ENCODE peak calls at places on chromosomes 2 and 18, in seven cellular contexts. One of them, this sample, is unnamed.
A peak's percentile ranks its signal among the peaks of the same experiment; 100 is the strongest.

GRCh38 chr2:195410272-195410671 is 246.8 kb upstream of the SLC39A10 start:
- DNase-seq in uterus: no peak
- DNase-seq in breast epithelium: no peak
- DNase-seq in Karpas-422: no peak
- DNase-seq in tibial nerve: no peak
- DNase-seq in kidney: no peak
- DNase-seq in endodermal cell: no peak
- DNase-seq in this sample: no peak

GRCh38 chr2:174668075-174668474 is 70.5 kb upstream of the WIPF1 start:
- DNase-seq in uterus: no peak
- DNase-seq in breast epithelium: no peak
- DNase-seq in Karpas-422: no peak
- DNase-seq in tibial nerve: no peak
- DNase-seq in kidney: no peak
- DNase-seq in endodermal cell: no peak
- DNase-seq in this sample: no peak

GRCh38 chr2:231709636-231709980 is 1.3 kb downstream of the PTMA start:
- DNase-seq in uterus: peak; percentile 59
- DNase-seq in breast epithelium: no peak
- DNase-seq in Karpas-422: peak; percentile 81
- DNase-seq in tibial nerve: no peak
- DNase-seq in kidney: peak; percentile 92
- DNase-seq in endodermal cell: no peak
- DNase-seq in this sample: peak; percentile 36

GRCh38 chr2:3628800-3629199 is 29.2 kb upstream of the ALLC start:
- DNase-seq in uterus: no peak
- DNase-seq in breast epithelium: peak; percentile 41
- DNase-seq in Karpas-422: peak; percentile 50
- DNase-seq in tibial nerve: no peak
- DNase-seq in kidney: peak; percentile 64
- DNase-seq in endodermal cell: peak; percentile 91
- DNase-seq in this sample: peak; percentile 10

GRCh38 chr18:13471971-13472628 is 253.5 kb downstream of the LDLRAD4 start:
- DNase-seq in uterus: no peak
- DNase-seq in breast epithelium: no peak
- DNase-seq in Karpas-422: no peak
- DNase-seq in tibial nerve: no peak
- DNase-seq in kidney: no peak
- DNase-seq in endodermal cell: no peak
- DNase-seq in this sample: no peak

GRCh38 chr2:85257359-85258193 is 70.2 kb downstream of the TGOLN2 start:
- DNase-seq in uterus: no peak
- DNase-seq in breast epithelium: no peak
- DNase-seq in Karpas-422: no peak
- DNase-seq in tibial nerve: no peak
- DNase-seq in kidney: no peak
- DNase-seq in endodermal cell: no peak
- DNase-seq in this sample: no peak

GRCh38 chr2:26457695-26458364 is 20.1 kb downstream of the OTOF start:
- DNase-seq in uterus: peak; percentile 8
- DNase-seq in breast epithelium: peak; percentile 43
- DNase-seq in Karpas-422: no peak
- DNase-seq in tibial nerve: no peak
- DNase-seq in kidney: no peak
- DNase-seq in endodermal cell: peak; percentile 52
- DNase-seq in this sample: no peak

GRCh38 chr2:20093263-20094141 is 42.1 kb upstream of the LAPTM4A start:
- DNase-seq in uterus: peak; percentile 63
- DNase-seq in breast epithelium: no peak
- DNase-seq in Karpas-422: peak; percentile 71
- DNase-seq in tibial nerve: peak; percentile 77
- DNase-seq in kidney: no peak
- DNase-seq in endodermal cell: peak; percentile 91
- DNase-seq in this sample: peak; percentile 59

GRCh38 chr2:166614027-166614426 is 120.0 kb upstream of the SCN7A start:
- DNase-seq in uterus: no peak
- DNase-seq in breast epithelium: no peak
- DNase-seq in Karpas-422: no peak
- DNase-seq in tibial nerve: no peak
- DNase-seq in kidney: no peak
- DNase-seq in endodermal cell: no peak
- DNase-seq in this sample: no peak

GRCh38 chr2:181784556-181784955 is 104.2 kb upstream of the NEUROD1 start:
- DNase-seq in uterus: no peak
- DNase-seq in breast epithelium: no peak
- DNase-seq in Karpas-422: no peak
- DNase-seq in tibial nerve: no peak
- DNase-seq in kidney: no peak
- DNase-seq in endodermal cell: no peak
- DNase-seq in this sample: peak; percentile 77

GRCh38 chr18:45764000-45764686 is 40.2 kb downstream of the SLC14A1 start:
- DNase-seq in uterus: no peak
- DNase-seq in breast epithelium: no peak
- DNase-seq in Karpas-422: peak; percentile 50
- DNase-seq in tibial nerve: no peak
- DNase-seq in kidney: no peak
- DNase-seq in endodermal cell: no peak
- DNase-seq in this sample: peak; percentile 45

GRCh38 chr18:41490861-41491260 is 464.2 kb upstream of the PIK3C3 start:
- DNase-seq in uterus: no peak
- DNase-seq in breast epithelium: no peak
- DNase-seq in Karpas-422: no peak
- DNase-seq in tibial nerve: no peak
- DNase-seq in kidney: no peak
- DNase-seq in endodermal cell: no peak
- DNase-seq in this sample: no peak

GRCh38 chr2:128322651-128323491 is 4.2 kb upstream of the HS6ST1 start:
- DNase-seq in uterus: no peak
- DNase-seq in breast epithelium: peak; percentile 51
- DNase-seq in Karpas-422: no peak
- DNase-seq in tibial nerve: no peak
- DNase-seq in kidney: peak; percentile 85
- DNase-seq in endodermal cell: peak; percentile 80
- DNase-seq in this sample: no peak

GRCh38 chr2:20247084-20247483 is 22.2 kb upstream of the SDC1 start:
- DNase-seq in uterus: no peak
- DNase-seq in breast epithelium: no peak
- DNase-seq in Karpas-422: no peak
- DNase-seq in tibial nerve: no peak
- DNase-seq in kidney: no peak
- DNase-seq in endodermal cell: peak; percentile 38
- DNase-seq in this sample: no peak

DNA sequence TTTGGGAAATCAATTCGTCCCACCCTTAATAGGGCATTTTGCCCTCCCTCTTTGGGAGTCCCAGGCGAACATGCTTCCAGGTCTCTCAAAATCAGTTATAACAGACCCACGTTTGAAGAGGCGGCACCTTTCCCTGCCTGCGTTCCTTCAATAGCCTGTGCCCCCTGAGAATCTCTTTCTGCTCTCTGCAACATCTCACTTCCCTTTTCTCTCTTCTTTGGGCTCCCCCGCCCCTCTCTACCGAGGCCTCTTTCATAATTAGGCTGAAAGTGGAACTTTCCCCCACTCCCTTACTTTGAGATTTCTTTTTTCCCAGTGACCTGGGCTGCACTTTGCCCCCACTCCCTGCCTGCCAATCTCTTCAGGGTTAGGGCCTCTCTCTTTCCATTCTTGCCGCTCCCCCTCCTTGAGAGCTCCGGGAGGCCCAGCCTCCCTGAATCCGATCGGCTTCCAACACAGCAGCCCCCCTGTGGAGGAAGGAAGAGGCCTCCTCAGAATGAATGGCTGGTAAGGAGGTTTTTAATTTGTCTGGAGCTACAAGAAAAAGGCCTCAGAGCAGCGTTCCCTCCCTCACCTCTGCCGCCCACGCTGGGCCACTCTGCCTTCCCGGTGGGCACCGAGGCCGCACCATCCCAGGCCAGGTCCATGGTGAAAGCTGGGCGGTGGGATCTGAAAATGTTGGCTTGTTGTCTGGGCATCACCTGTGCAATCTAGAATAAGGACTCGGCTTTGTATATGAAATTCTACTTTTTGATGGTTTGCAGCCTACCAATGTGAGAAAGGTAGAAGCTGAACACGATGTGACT is 162.6 kb upstream of the SIX3 start:
- DNase-seq in uterus: no peak
- DNase-seq in breast epithelium: no peak
- DNase-seq in Karpas-422: peak; percentile 92
- DNase-seq in tibial nerve: no peak
- DNase-seq in kidney: no peak
- DNase-seq in endodermal cell: peak; percentile 86
- DNase-seq in this sample: no peak
- H3K4me3 ChIP-seq in uterus: no peak overlapping the region
- H3K4me3 ChIP-seq in breast epithelium: no peak overlapping the region
- H3K4me3 ChIP-seq in Karpas-422: peak overlapping the region; percentile 58
- H3K4me3 ChIP-seq in tibial nerve: no peak overlapping the region
- H3K4me3 ChIP-seq in kidney: peak overlapping the region; percentile 57
- H3K4me3 ChIP-seq in endodermal cell: no peak overlapping the region
- H3K4me3 ChIP-seq in this sample: no peak overlapping the region

GRCh38 chr2:219461061-219461514 is 26.4 kb downstream of the SPEG start:
- DNase-seq in uterus: peak; percentile 79
- DNase-seq in breast epithelium: no peak
- DNase-seq in Karpas-422: peak; percentile 56
- DNase-seq in tibial nerve: no peak
- DNase-seq in kidney: no peak
- DNase-seq in endodermal cell: peak; percentile 76
- DNase-seq in this sample: peak; percentile 52
- H3K4me1 ChIP-seq in uterus: peaks cover 22% of the 10 kb centered on the region
- H3K4me1 ChIP-seq in breast epithelium: peaks cover 20% of the 10 kb centered on the region
- H3K4me1 ChIP-seq in Karpas-422: no peaks in the 10 kb centered on the region
- H3K4me1 ChIP-seq in tibial nerve: peaks cover 23% of the 10 kb centered on the region
- H3K4me1 ChIP-seq in kidney: no peaks in the 10 kb centered on the region
- H3K4me1 ChIP-seq in endodermal cell: peaks cover 9% of the 10 kb centered on the region
- H3K4me1 ChIP-seq in this sample: peaks cover 51% of the 10 kb centered on the region

DNA sequence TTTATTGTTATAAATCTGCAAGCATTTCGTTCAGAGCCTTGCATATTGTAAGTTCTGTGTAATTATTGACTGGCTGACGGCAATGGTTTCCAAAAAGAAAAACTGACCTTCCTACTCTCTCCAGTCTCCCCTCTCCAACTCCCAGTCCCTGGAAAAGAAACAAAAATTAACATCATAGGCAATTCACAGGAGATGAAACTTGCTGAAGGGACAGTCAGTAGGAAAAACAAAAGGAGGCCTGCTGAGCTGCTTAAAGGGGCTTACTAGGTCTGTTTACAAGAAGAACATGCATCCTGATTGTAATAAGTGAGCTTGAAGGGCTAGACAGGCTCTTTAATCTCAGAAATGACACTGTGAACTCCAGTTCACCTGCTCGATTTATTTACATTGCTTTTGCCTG is 256.9 kb upstream of the SETBP1 start:
- DNase-seq in uterus: no peak
- DNase-seq in breast epithelium: no peak
- DNase-seq in Karpas-422: no peak
- DNase-seq in tibial nerve: no peak
- DNase-seq in kidney: no peak
- DNase-seq in endodermal cell: peak; percentile 47
- DNase-seq in this sample: no peak
- H3K27ac ChIP-seq in uterus: no peak overlapping the region
- H3K27ac ChIP-seq in breast epithelium: no peak overlapping the region
- H3K27ac ChIP-seq in Karpas-422: no peak overlapping the region
- H3K27ac ChIP-seq in tibial nerve: no peak overlapping the region
- H3K27ac ChIP-seq in kidney: no peak overlapping the region
- H3K27ac ChIP-seq in endodermal cell: no peak overlapping the region
- H3K27ac ChIP-seq in this sample: no peak overlapping the region

DNA sequence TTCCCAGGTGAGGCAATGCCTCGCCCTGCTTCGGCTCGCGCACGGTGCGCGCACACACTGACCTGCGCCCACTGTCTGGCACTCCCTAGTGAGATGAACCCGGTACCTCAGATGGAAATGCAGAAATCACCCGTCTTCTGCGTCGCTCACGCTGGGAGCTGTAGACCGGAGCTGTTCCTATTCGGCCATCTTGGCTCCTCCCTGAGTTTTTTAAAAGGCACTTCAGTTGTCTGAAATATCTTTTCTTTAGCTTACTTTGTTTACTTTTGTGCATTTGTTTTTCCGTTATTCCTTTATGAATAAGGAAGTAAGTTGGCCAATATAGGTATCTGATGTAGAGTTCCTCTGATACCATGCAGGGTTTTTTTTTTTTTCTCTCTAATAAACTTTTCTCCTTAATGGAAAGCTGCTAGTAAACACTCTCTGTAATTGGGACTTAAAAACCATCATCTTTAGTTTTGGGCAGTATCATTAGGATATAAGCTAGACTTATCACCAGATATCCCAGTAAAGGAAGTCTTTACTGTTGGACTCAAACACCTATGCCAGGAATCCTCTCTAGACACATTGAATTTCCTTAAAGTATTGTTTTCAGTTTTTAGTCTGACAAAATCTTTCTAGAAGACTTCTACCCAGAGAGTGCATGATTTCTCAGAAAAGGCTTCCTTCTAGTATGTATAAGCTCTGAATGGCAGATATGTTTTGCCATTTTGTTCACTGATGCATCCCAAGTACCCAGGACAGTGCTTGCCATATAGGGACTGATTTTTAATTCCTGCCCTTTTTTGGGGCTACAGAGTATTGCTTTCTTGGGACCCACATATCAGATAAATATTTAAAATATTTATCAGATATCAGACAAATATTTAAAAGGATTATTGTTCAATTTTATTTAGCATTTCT is 35.8 kb upstream of the DYSF start:
- DNase-seq in uterus: no peak
- DNase-seq in breast epithelium: no peak
- DNase-seq in Karpas-422: peak; percentile 70
- DNase-seq in tibial nerve: no peak
- DNase-seq in kidney: no peak
- DNase-seq in endodermal cell: no peak
- DNase-seq in this sample: peak; percentile 23
- H3K4me3 ChIP-seq in uterus: no peak overlapping the region
- H3K4me3 ChIP-seq in breast epithelium: no peak overlapping the region
- H3K4me3 ChIP-seq in Karpas-422: peak overlapping the region; percentile 68
- H3K4me3 ChIP-seq in tibial nerve: no peak overlapping the region
- H3K4me3 ChIP-seq in kidney: peak overlapping the region; percentile 9
- H3K4me3 ChIP-seq in endodermal cell: peak overlapping the region; percentile 81
- H3K4me3 ChIP-seq in this sample: peak overlapping the region; percentile 44

DNA sequence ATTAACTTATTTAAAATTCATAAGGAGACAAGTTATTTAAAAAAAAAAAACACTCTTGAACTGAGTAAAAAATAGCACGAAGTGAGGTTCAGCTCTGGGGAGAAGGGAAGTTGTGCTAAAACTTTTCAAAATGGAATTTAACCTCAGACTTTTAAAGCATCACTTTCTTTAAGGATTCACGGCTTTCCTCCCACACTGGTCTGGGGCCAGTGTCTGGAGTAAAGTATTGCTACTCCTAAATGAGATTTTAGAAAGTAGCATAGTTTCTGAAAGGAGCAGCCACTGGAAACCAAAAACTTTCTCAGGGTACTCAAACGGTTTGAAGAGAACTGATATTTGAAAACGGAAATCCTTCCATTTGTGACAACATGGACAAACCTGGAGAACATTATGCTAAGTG is 97.7 kb upstream of the CYP1B1 start:
- DNase-seq in uterus: no peak
- DNase-seq in breast epithelium: no peak
- DNase-seq in Karpas-422: no peak
- DNase-seq in tibial nerve: no peak
- DNase-seq in kidney: no peak
- DNase-seq in endodermal cell: no peak
- DNase-seq in this sample: no peak
- H3K4me1 ChIP-seq in uterus: no peaks in the 10 kb centered on the region
- H3K4me1 ChIP-seq in breast epithelium: peaks cover 15% of the 10 kb centered on the region
- H3K4me1 ChIP-seq in Karpas-422: peaks cover 7% of the 10 kb centered on the region
- H3K4me1 ChIP-seq in tibial nerve: peaks cover 58% of the 10 kb centered on the region
- H3K4me1 ChIP-seq in kidney: peaks cover 3% of the 10 kb centered on the region
- H3K4me1 ChIP-seq in endodermal cell: no peaks in the 10 kb centered on the region
- H3K4me1 ChIP-seq in this sample: peaks cover 38% of the 10 kb centered on the region

GRCh38 chr18:76823574-76823973 is 1.2 kb downstream of the ZNF236 start:
- DNase-seq in uterus: peak; percentile 35
- DNase-seq in breast epithelium: no peak
- DNase-seq in Karpas-422: peak; percentile 67
- DNase-seq in tibial nerve: no peak
- DNase-seq in kidney: peak; percentile 79
- DNase-seq in endodermal cell: peak; percentile 82
- DNase-seq in this sample: no peak
- H3K27ac ChIP-seq in uterus: peak overlapping the region; percentile 99
- H3K27ac ChIP-seq in breast epithelium: peak overlapping the region; percentile 99
- H3K27ac ChIP-seq in Karpas-422: peak overlapping the region; percentile 69
- H3K27ac ChIP-seq in tibial nerve: peak overlapping the region; percentile 93
- H3K27ac ChIP-seq in kidney: peak overlapping the region; percentile 36
- H3K27ac ChIP-seq in endodermal cell: peak overlapping the region; percentile 24
- H3K27ac ChIP-seq in this sample: no peak overlapping the region

This sample was measured in mammary epithelial cell.